ENCODE peak calls at places on chromosomes 1 and 21, in five cellular contexts. I, N, V, B and F are unnamed samples.

GRCh38 chr1:109767596-109768334 is 4.0 kb upstream of the EPS8L3 start:
- DNase-seq in N (no peak), I (no peak), V (no peak), B (peak), F (no peak)

GRCh38 chr1:97050501-97050900 is 328.9 kb downstream of the PTBP2 start:
- DNase-seq in N (peak), I (peak), V (no peak), B (no peak), F (no peak)

GRCh38 chr1:205437570-205437969 is 15.7 kb upstream of the LEMD1 start:
- DNase-seq in N (no peak), I (no peak), B (no peak), V (no peak), F (no peak)

GRCh38 chr1:77238463-77238862 is 19.2 kb upstream of the PIGK start:
- DNase-seq in V (no peak), B (no peak), N (no peak), I (no peak), F (no peak)

GRCh38 chr1:173038875-173039554 is 11.7 kb downstream of the TNFSF18 start:
- DNase-seq in B (no peak), N (no peak), V (no peak), I (no peak), F (no peak)

GRCh38 chr1:7454895-7455784 is 316.0 kb upstream of the VAMP3 start:
- DNase-seq in B (no peak), V (no peak), N (peak), I (peak), F (no peak)

GRCh38 chr1:24933468-24933867 is 3.4 kb upstream of the RUNX3 start:
- DNase-seq in B (no peak), N (no peak), I (no peak), V (no peak), F (no peak)

GRCh38 chr1:203171341-203172183 is 4.1 kb downstream of the MYBPH start:
- DNase-seq in I (no peak), N (no peak), V (no peak), B (no peak), F (no peak)

GRCh38 chr1:156081174-156082110 is 823 bp downstream of the MEX3A start:
- DNase-seq in N (no peak), B (no peak), I (no peak), V (no peak), F (no peak)

GRCh38 chr1:209583408-209583807 is at the start of gene CAMK1G:
- DNase-seq in I (peak), N (peak), B (no peak), V (no peak), F (no peak)

GRCh38 chr21:40952551-40953330 is 105.8 kb upstream of the DSCAM start:
- DNase-seq in V (no peak), I (no peak), B (no peak), N (no peak), F (no peak)

GRCh38 chr1:42952353-42953001 is 6.2 kb downstream of the SLC2A1 start:
- DNase-seq in B (no peak), I (no peak), N (peak), V (no peak), F (no peak)

GRCh38 chr1:222105393-222105737 is 363.5 kb upstream of the DUSP10 start:
- DNase-seq in V (no peak), B (peak), I (no peak), N (no peak), F (no peak)

GRCh38 chr1:41661428-41662060 is 177.1 kb upstream of the EDN2 start:
- DNase-seq in N (no peak), V (no peak), B (no peak), I (no peak), F (no peak)

GRCh38 chr1:28208818-28209441 is 23.9 kb downstream of the DNAJC8 start:
- DNase-seq in N (peak), I (peak), B (peak), V (peak), F (no peak)

GRCh38 chr1:86926886-86927285 is 12.5 kb downstream of the HS2ST1 start:
- DNase-seq in N (no peak), V (no peak), I (peak), B (no peak), F (no peak)

GRCh38 chr1:212247179-212247721 is 38.0 kb upstream of the PPP2R5A start:
- DNase-seq in N (peak), V (no peak), I (peak), B (no peak), F (no peak)

GRCh38 chr21:35520869-35521268 is 471.8 kb upstream of the RUNX1 start:
- DNase-seq in I (no peak), V (no peak), B (no peak), N (no peak), F (no peak)

GRCh38 chr1:206834711-206835110 is 30.7 kb upstream of the IL20 start:
- DNase-seq in V (no peak), I (peak), B (no peak), N (no peak), F (no peak)

GRCh38 chr1:58783993-58784757 is at the start of gene JUN:
- DNase-seq in V (peak), B (peak), I (peak), N (peak), F (peak)
- TF ChIP-seq CTCF in V (no peak), B (no peak), I (peak), N (no peak), F (no peak)

GRCh38 chr1:228141871-228142615 is 2.0 kb downstream of the GUK1 start:
- DNase-seq in N (peak), V (no peak), I (peak), B (no peak), F (no peak)

GRCh38 chr1:228141082-228141870 is 1.2 kb downstream of the GUK1 start:
- DNase-seq in V (no peak), I (peak), B (peak), N (peak), F (no peak)

GRCh38 chr1:228140724-228141081 is 624 bp downstream of the GUK1 start:
- DNase-seq in B (no peak), N (peak), I (no peak), V (no peak), F (no peak)

GRCh38 chr1:228139406-228139930 is 611 bp upstream of the GUK1 start:
- DNase-seq in V (no peak), B (no peak), I (no peak), N (no peak), F (no peak)

GRCh38 chr1:228139931-228140723 is at the start of gene GUK1:
- DNase-seq in B (peak), V (peak), I (peak), N (peak), F (peak)
- TF ChIP-seq CTCF in B (no peak), V (peak), I (no peak), N (no peak), F (peak)

GRCh38 chr21:15209224-15209623 is 144.4 kb upstream of the NRIP1 start:
- DNase-seq in I (no peak), N (no peak), V (no peak), B (no peak), F (no peak)
- TF ChIP-seq CTCF in I (no peak), N (no peak), V (no peak), B (no peak), F (no peak)

DNA sequence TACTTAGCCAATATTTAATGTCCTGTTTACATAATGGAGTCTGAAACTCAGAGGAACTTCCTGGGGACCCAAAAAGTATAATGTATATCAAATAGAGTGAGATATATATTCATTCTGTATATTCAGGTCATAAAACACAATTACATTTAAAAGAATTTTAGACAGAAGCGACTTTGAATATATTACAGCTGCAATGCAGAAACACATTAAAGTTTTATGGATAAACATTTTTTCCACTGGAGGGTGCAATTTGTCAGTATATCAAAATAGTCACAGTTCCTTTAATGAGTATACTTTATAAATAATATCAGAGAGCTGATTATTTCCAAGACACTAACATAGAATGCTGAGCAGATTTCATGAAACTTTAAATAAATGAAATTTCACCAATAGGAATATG is 43.9 kb upstream of the CRB1 start:
- DNase-seq in N (no peak), V (no peak), B (no peak), I (no peak), F (no peak)
- TF ChIP-seq CTCF in N (no peak), V (no peak), B (no peak), I (peak), F (peak)

DNA sequence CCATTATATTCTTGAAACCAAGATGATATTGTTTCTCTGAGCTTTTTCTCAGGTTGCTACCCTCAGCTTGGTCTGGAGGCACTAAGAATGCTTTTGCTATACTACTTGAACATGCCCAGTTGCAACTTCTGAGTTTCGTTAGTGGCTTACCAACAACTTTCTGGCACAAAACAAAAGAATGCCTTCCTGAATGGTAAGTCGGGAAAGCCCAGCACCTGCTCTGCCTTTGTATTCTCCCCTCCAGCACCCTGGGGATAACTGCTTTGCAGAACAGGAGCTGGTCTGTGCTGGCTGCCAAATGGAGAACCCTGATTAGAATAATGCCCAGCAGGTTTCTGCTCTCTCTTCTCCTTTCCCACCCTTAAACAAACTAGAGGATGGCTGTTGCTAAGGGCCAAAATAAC is 149.3 kb downstream of the TGFB2 start:
- DNase-seq in B (no peak), V (no peak), N (peak), I (no peak), F (no peak)
- TF ChIP-seq CTCF in B (no peak), V (no peak), N (no peak), I (no peak), F (no peak)

GRCh38 chr1:1182491-1183220 is 9.0 kb downstream of the TTLL10 start:
- DNase-seq in B (no peak), V (no peak), I (no peak), N (no peak), F (no peak)
- TF ChIP-seq CTCF in B (no peak), V (no peak), I (no peak), N (no peak), F (no peak)

GRCh38 chr1:231847612-231848390 is 221.2 kb downstream of the DISC1 start:
- DNase-seq in V (no peak), B (no peak), I (no peak), N (no peak), F (no peak)
- TF ChIP-seq CTCF in V (no peak), B (no peak), I (no peak), N (no peak), F (no peak)

DNA sequence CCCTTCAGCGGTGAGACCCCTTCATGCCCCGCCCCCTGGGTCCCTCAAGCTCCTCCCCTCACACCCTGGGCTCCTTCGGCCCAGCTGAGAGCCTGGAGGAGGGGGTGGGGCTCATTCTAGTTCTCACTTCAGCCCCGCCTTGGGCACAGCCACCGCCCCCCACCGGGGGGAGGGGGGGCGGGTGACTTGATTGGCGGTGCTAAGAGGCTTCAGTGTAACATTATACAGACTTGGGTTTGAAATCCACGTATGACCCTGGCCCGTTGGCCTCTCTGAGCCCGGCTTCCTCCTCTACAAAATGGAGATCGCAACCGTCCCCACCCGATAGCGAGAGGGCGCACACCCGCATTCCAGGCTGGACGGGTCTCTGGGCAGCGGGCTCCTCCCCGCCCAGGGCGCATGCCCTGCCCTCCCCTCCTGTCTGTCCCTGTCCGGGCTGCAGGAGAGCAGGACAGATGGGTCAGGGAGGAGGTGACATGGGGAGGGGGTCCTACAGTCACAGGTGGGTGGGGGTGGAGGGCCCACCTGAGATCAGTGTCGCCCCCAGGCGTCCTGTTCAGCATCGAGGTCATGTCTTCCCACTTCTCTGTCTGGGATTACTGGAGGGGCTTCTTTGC is 5.1 kb downstream of the CLCNKB start:
- DNase-seq in V (peak), N (peak), B (peak), I (peak), F (no peak)
- TF ChIP-seq CTCF in V (peak), N (no peak), B (no peak), I (no peak), F (peak)

GRCh38 chr1:247627951-247628350 is 22.6 kb downstream of the OR2G3 start:
- DNase-seq in B (no peak), V (no peak), N (no peak), I (no peak), F (no peak)
- TF ChIP-seq CTCF in B (no peak), V (no peak), N (no peak), I (no peak), F (no peak)

DNA sequence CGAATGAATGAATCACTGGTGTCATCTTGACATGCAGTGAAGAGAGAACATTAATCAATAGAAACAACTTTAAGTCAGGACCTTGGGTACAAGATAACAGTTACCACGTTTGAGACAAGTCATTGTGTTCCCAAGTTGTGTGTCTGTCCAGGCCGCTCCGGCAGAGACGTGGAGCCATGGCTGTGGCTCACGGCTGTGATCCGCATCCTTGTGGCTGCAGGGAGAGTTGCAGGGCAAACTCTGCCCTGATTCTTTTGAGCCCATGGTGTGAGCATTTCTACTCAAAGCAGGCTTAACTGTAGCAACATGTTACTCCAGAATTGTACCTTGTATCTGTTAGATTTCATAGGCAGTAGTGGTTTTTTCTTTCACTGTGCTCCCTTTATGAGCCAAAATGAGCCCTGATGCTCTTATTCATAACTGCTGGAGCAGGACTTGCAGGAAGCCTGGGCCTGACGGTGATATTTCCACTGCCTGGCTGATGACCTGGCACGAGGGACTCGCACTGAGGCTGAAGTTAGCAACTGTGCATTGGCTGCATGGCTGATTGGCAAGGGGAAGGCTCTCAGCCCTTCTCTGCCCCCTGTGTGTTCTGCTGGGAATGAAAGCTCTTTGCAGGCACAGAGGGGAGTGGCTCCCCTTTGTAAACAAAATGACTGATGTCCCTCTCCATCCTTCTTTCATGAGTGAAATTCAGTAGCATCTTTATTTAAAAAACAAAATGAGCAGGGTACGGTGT is 465.3 kb downstream of the AJAP1 start:
- DNase-seq in V (peak), N (no peak), B (no peak), I (no peak), F (peak)
- TF ChIP-seq CTCF in V (peak), N (no peak), B (no peak), I (no peak), F (no peak)